ENCODE peak calls at places on chromosome 21, in four cellular contexts. F is cardiac muscle cell, G is OCI-LY7, M is endothelial cell of umbilical vein. C is an unnamed sample.

GRCh38 chr21:37561941-37562919 is 195.7 kb downstream of the DYRK1A start:
- DNase-seq in F (no peak), G (no peak), M (no peak), C (no peak)

GRCh38 chr21:14603202-14603601 is 57.1 kb upstream of the SAMSN1 start:
- DNase-seq in F (no peak), G (no peak), M (peak; percentile 78), C (no peak)

GRCh38 chr21:21286170-21286798 is 288.1 kb downstream of the NCAM2 start:
- DNase-seq in F (no peak), G (no peak), M (no peak), C (no peak)

GRCh38 chr21:41952568-41953248 is 1.1 kb downstream of the C2CD2 start:
- DNase-seq in F (no peak), G (no peak), M (peak; percentile 32), C (no peak)

GRCh38 chr21:16388291-16388690 is 658.5 kb downstream of the USP25 start:
- DNase-seq in F (no peak), G (no peak), M (no peak), C (no peak)

GRCh38 chr21:43974791-43975468 is 37.2 kb upstream of the TRAPPC10 start:
- DNase-seq in F (no peak), G (no peak), M (no peak), C (no peak)

GRCh38 chr21:42486551-42486950 is 9.5 kb downstream of the RSPH1 start:
- DNase-seq in F (no peak), G (no peak), M (no peak), C (no peak)

GRCh38 chr21:28333455-28334108 is 659.1 kb downstream of the LTN1 start:
- DNase-seq in F (no peak), G (no peak), M (no peak), C (no peak)

GRCh38 chr21:45050361-45050785 is 24.0 kb upstream of the ADARB1 start:
- DNase-seq in F (no peak), G (no peak), M (no peak), C (no peak)

GRCh38 chr21:24590261-24590660 is 1017.0 kb downstream of the MRPL39 start:
- DNase-seq in F (no peak), G (no peak), M (no peak), C (no peak)

GRCh38 chr21:42370894-42371654 is 4.7 kb upstream of the TFF1 start:
- DNase-seq in F (no peak), G (no peak), M (no peak), C (no peak)

GRCh38 chr21:45093064-45093532 is 18.7 kb downstream of the ADARB1 start:
- DNase-seq in F (no peak), G (no peak), M (peak; percentile 59), C (no peak)

GRCh38 chr21:31195334-31196015 is 148.6 kb downstream of the TIAM1 start:
- DNase-seq in F (no peak), G (no peak), M (no peak), C (no peak)

GRCh38 chr21:45574081-45574501 is 31.9 kb upstream of the SLC19A1 start:
- DNase-seq in F (no peak), G (no peak), M (no peak), C (no peak)

GRCh38 chr21:42258150-42258884 is 39.4 kb downstream of the ABCG1 start:
- DNase-seq in F (peak; percentile 78), G (peak; percentile 87), M (peak; percentile 49), C (peak; percentile 30)

GRCh38 chr21:35226302-35226701 is 177.2 kb upstream of the RUNX1 start:
- DNase-seq in F (peak; percentile 39), G (no peak), M (peak; percentile 13), C (no peak)

GRCh38 chr21:32364801-32365200 is 28.0 kb downstream of the URB1 start:
- DNase-seq in F (no peak), G (no peak), M (no peak), C (no peak)

GRCh38 chr21:45555557-45556301 is 13.5 kb upstream of the SLC19A1 start:
- DNase-seq in F (peak; percentile 89), G (peak; percentile 69), M (peak; percentile 60), C (peak; percentile 64)

GRCh38 chr21:44800103-44800502 is 1.5 kb downstream of the UBE2G2 start:
- DNase-seq in F (peak; percentile 69), G (peak; percentile 68), M (peak; percentile 43), C (no peak)

GRCh38 chr21:27796106-27796505 is 829.2 kb upstream of the ADAMTS5 start:
- DNase-seq in F (no peak), G (no peak), M (no peak), C (no peak)

GRCh38 chr21:29671728-29672127 is 268.1 kb downstream of the GRIK1 start:
- DNase-seq in F (no peak), G (peak; percentile 49), M (no peak), C (no peak)
- TF ChIP-seq CTCF in F (no peak), G (peak; percentile 66), M (no peak), C (no peak)

GRCh38 chr21:34166468-34166867 is 93.1 kb downstream of the MRPS6 start:
- DNase-seq in F (no peak), G (peak; percentile 12), M (no peak), C (no peak)
- H3K9me3 ChIP-seq in F (peaks cover 7% of the 10 kb centered on the region), G (peaks cover 29% of the 10 kb centered on the region), M (peaks cover 4% of the 10 kb centered on the region), C (peaks cover 6% of the 10 kb centered on the region)

DNA sequence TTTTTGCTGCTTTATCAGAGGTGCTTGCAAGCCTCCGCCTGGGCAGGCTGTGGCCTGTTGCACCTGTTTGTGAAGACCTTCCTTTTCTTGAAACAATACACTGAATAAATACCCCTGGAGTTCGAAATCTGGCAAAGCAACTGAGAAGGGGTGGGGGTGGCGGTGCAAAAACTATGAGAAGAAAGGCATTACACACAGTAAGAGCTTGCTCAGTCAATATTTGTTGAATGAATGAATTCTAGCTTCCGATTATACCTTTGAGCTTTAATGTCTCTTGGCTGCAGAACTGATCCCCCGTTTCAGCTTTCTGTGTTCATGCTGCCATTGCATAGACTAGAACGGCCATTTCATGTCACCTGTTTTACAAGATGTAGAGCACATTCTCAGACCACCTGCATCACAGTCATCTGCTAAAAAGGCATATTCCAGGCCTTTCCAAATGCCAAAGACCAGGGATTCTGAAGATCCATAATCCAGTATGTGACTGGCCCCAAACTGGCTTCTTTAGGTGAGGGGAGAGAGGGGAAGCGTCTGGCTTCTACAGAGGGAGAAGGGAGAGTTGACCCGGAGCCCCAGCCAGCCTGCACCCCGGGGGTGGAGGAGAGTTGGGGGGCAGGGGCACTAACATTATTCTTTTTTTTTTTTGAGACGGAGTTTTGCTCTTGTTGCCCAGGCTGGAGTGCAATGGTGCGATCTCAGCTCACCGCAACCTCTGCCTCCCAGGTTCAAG is 111.5 kb downstream of the ETS2 start:
- DNase-seq in F (no peak), G (no peak), M (no peak), C (peak; percentile 82)
- H3K4me1 ChIP-seq in F (peaks cover 18% of the 10 kb centered on the region), G (no peaks in the 10 kb centered on the region), M (no peaks in the 10 kb centered on the region), C (no peaks in the 10 kb centered on the region)

GRCh38 chr21:46641656-46642055 is 6.2 kb downstream of the PRMT2 start:
- DNase-seq in F (no peak), G (no peak), M (no peak), C (no peak)

GRCh38 chr21:46636550-46637289 is 1.2 kb downstream of the PRMT2 start:
- DNase-seq in F (no peak), G (no peak), M (peak; percentile 24), C (no peak)

GRCh38 chr21:46637952-46638746 is 2.7 kb downstream of the PRMT2 start:
- DNase-seq in F (no peak), G (no peak), M (peak; percentile 24), C (no peak)

GRCh38 chr21:46636181-46636512 is 673 bp downstream of the PRMT2 start:
- DNase-seq in F (no peak), G (no peak), M (no peak), C (no peak)

GRCh38 chr21:46639489-46640386 is 4.3 kb downstream of the PRMT2 start:
- DNase-seq in F (no peak), G (peak; percentile 11), M (peak; percentile 62), C (no peak)
- TF ChIP-seq CTCF in F (peak; percentile 41), G (peak; percentile 54), M (peak; percentile 16), C (no peak)